ENCODE peak calls at places on chromosomes 12 and 14, in four cellular contexts. A, E, N and Z are unnamed samples. For H3K4me1, the result is how much of the 10 kb centered on the place peaks cover.

GRCh38 chr12:123034865-123035264 is 54.4 kb downstream of the ARL6IP4 start:
- DNase-seq in A (no peak), E (no peak), N (no peak), Z (no peak)

GRCh38 chr14:90495357-90496276 is 98.8 kb downstream of the CALM1 start:
- DNase-seq in A (peak), E (peak), N (peak), Z (no peak)

GRCh38 chr14:58922211-58922940 is 266.1 kb upstream of the DAAM1 start:
- DNase-seq in A (no peak), E (no peak), N (no peak), Z (no peak)

GRCh38 chr12:69466867-69467266 is 3.3 kb upstream of the FRS2 start:
- DNase-seq in A (no peak), E (no peak), N (peak), Z (no peak)

GRCh38 chr14:38210587-38211257 is 3.0 kb downstream of the SSTR1 start:
- DNase-seq in A (no peak), E (peak), N (peak), Z (no peak)

GRCh38 chr12:64273527-64274403 is 51.7 kb upstream of the KICS2 start:
- DNase-seq in A (peak), E (no peak), N (peak), Z (no peak)

GRCh38 chr14:60508707-60509437 is at the start of gene SIX6:
- DNase-seq in A (no peak), E (no peak), N (peak), Z (no peak)

GRCh38 chr12:85681333-85681732 is 154.9 kb downstream of the RASSF9 start:
- DNase-seq in A (no peak), E (no peak), N (no peak), Z (no peak)

GRCh38 chr12:26867084-26867483 is 34.1 kb upstream of the ITPR2 start:
- DNase-seq in A (no peak), E (no peak), N (no peak), Z (no peak)

GRCh38 chr12:69036533-69036932 is 103.6 kb upstream of the CPM start:
- DNase-seq in A (no peak), E (no peak), N (no peak), Z (no peak)

GRCh38 chr14:94663965-94664704 is 51.9 kb downstream of the SERPINA3 start:
- DNase-seq in A (no peak), E (no peak), N (no peak), Z (no peak)

GRCh38 chr12:91704446-91704845 is 441.2 kb downstream of the BTG1 start:
- DNase-seq in A (no peak), E (peak), N (no peak), Z (no peak)

DNA sequence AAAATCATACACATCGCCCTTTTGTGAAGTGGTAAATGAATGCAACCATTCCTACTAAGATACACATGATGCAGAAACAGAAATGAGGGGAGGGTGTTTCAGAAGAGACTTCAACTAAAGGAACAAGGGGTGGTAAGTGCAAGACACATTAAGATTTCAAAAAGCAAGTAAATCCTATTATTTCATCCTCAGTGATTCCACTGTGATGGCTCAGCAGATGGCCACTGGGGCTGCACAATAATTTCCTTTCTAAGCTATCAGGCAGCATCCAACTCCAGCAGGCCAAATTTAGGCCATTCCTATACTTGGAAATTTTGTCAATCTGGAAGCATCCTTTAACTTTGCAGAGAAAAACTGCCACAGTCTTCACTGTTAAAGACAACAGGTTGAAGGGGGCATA is 272.4 kb downstream of the NELL2 start:
- DNase-seq in A (no peak), E (no peak), N (peak), Z (no peak)
- H3K27ac ChIP-seq in A (no peak), E (no peak), N (peak), Z (no peak)

GRCh38 chr12:53063708-53064612 is 14.1 kb downstream of the TNS2 start:
- DNase-seq in A (no peak), E (peak), N (no peak), Z (no peak)
- H3K4me1 ChIP-seq in A (under half), E (half or more), N (under half), Z (under half)

DNA sequence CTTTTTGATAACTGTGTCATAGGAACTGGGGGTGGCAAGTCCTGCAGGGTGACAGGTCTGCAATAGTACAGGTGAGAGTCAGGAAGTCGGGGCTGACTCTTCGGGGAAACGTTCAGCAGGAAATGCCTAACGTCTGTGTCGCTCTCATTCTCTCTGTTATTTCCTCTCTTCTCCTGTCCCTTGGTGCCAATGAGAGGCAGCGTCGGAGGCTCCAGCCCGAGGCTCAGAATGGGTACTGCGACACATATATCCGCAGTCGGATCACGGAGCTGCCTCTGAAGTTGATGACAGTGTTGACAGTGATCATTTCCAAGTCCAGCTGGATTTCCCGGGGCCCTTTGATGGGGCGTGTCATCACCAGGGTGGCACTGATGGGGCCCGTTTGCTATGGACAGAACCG is 2.7 kb upstream of the TC2N start:
- DNase-seq in A (peak), E (no peak), N (no peak), Z (no peak)
- H3K27ac ChIP-seq in A (peak), E (no peak), N (no peak), Z (peak)

DNA sequence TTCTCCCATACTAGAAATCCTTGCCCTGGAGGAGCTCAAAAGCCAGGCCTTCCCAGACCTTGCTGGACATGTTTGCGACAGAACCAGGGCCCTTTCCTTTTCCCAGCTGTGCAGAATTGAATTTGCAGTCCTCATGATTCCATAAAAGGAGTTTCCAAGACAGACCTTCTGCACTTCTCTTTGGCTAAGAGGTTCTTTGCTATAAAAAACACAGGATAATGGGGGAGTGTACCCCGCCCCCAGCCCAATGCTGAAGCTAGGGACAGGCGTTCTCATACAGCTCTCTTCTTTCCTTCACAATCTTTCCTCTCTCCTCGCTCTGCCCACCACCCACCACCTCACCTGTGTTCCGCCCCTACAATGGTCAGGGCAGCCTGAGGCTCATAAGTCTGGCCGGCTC is 172.3 kb upstream of the FKBP4 start:
- DNase-seq in A (no peak), E (no peak), N (no peak), Z (no peak)
- H3K4me1 ChIP-seq in A (under half), E (under half), N (under half), Z (under half)

GRCh38 chr14:92726135-92726932 is 22.1 kb downstream of the LGMN start:
- DNase-seq in A (no peak), E (peak), N (no peak), Z (no peak)
- H3K27ac ChIP-seq in A (no peak), E (no peak), N (no peak), Z (peak)

DNA sequence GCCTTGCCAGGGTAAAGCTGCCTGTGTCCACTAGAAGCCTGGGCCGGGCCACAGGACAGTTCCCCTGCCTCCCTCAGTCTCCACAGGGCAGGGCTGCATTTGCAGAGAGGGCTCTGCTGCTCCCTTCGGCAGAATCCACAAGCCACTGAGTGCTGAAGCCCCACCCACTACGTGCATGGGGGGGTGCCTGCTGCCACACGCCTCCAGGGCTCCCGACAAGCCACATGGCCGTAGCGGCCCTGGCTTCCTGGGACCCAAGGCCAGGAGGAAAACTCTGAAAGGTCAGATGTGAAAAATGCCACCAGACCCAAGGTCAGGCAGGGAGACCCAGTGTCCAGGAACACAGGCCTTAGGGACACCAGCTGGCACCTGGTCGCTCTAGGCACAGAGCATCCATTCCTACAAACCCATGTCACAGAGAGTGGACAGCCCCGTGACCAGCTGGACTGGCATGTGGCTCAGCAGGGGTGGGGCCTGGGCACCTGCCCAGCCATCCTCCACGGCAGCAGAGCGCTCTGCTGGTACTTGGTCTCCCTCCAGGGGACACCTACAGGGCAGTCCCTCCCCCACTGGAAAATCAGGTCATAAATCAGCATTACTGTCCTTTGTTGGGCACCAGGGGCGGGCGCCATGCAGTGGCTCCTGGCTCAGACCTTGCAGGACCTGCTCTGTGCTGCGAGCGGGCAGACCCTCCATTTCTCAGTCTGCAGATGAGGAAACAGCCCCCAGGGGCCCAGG is 42.9 kb downstream of the CCDC85C start:
- DNase-seq in A (no peak), E (no peak), N (no peak), Z (no peak)
- H3K4me1 ChIP-seq in A (under half), E (under half), N (half or more), Z (under half)

GRCh38 chr12:39620664-39621658 is 1.4 kb upstream of the ABCD2 start:
- DNase-seq in A (peak), E (no peak), N (no peak), Z (no peak)
- H3K27ac ChIP-seq in A (peak), E (peak), N (no peak), Z (peak)

GRCh38 chr14:92542766-92543554 is 29.4 kb downstream of the RIN3 start:
- DNase-seq in A (no peak), E (no peak), N (no peak), Z (peak)
- H3K4me1 ChIP-seq in A (under half), E (under half), N (under half), Z (under half)

DNA sequence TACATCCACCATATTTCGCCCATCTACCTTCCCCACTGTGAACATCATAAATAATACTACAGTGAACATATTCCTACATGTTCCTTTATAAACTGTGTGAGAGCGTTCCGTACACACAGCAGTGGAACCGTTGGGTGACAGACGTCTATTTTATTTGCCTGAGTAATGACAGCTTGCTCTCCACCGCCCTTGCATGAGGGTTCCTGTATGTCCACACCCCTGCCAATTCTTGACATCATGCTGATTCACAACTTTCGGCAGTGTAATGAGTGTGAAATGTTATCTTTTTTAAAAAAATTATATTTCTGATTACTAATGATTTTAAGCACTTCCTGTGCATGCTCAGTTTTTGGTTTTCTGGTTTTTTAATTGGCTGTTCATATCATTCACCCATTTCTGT is 4.3 kb upstream of the RAD52 start:
- DNase-seq in A (no peak), E (no peak), N (no peak), Z (no peak)
- H3K27ac ChIP-seq in A (no peak), E (no peak), N (no peak), Z (no peak)

GRCh38 chr12:108342985-108343384 is 3.9 kb upstream of the CMKLR1 start:
- DNase-seq in A (no peak), E (no peak), N (no peak), Z (no peak)
- H3K4me1 ChIP-seq in A (under half), E (under half), N (under half), Z (under half)